ENCODE peak calls at places on chromosome 11, in seven cellular contexts. Z is astrocyte of the spinal cord, Q is foreskin keratinocyte, U is NCI-H226, P is NCI-H748 treated with DMSO at 0.1 percent for 48 hours, H is pancreas, G is osteoblast. B is an unnamed sample.

GRCh38 chr11:10302744-10303557 is 1.9 kb upstream of the ADM start:
- DNase-seq in P (peak; percentile 33), H (peak; percentile 86), G (no peak), U (peak; percentile 65), Q (peak; percentile 52), Z (peak; percentile 73), B (peak; percentile 96)

GRCh38 chr11:848988-849824 is 6.6 kb downstream of the TSPAN4 start:
- DNase-seq in G (peak; percentile 95), H (no peak), P (peak; percentile 33), U (no peak), Z (no peak), Q (no peak), B (no peak)

GRCh38 chr11:134759314-134759713 is 347.3 kb upstream of the B3GAT1 start:
- DNase-seq in G (peak; percentile 66), P (no peak), Z (no peak), H (no peak), U (no peak), Q (no peak), B (no peak)

GRCh38 chr11:123700774-123701173 is 40.7 kb downstream of the ZNF202 start:
- DNase-seq in P (no peak), U (no peak), G (no peak), H (no peak), Q (no peak), Z (no peak), B (no peak)

GRCh38 chr11:35343033-35343598 is 76.2 kb downstream of the SLC1A2 start:
- DNase-seq in P (no peak), G (no peak), Z (no peak), H (no peak), U (no peak), Q (no peak), B (no peak)

GRCh38 chr11:33723238-33723881 is 12.9 kb downstream of the CD59 start:
- DNase-seq in H (no peak), P (no peak), U (peak; percentile 83), Z (peak; percentile 87), Q (peak; percentile 95), G (no peak), B (no peak)

GRCh38 chr11:47399860-47400812 is 8.3 kb upstream of the SLC39A13 start:
- DNase-seq in U (no peak), G (peak; percentile 73), Q (no peak), P (no peak), Z (no peak), H (peak; percentile 47), B (no peak)

GRCh38 chr11:123519055-123519796 is 89.2 kb downstream of the GRAMD1B start:
- DNase-seq in U (no peak), Z (peak; percentile 19), Q (no peak), G (peak; percentile 93), H (no peak), P (no peak), B (no peak)

GRCh38 chr11:116413861-116414260 is 358.9 kb downstream of the BUD13 start:
- DNase-seq in P (peak; percentile 95), U (no peak), Z (no peak), Q (no peak), G (no peak), H (no peak), B (no peak)

GRCh38 chr11:110947100-110947499 is 234.9 kb upstream of the ARHGAP20 start:
- DNase-seq in G (no peak), P (no peak), Q (no peak), U (no peak), H (no peak), Z (no peak), B (no peak)

GRCh38 chr11:72225411-72225951 is 914 bp downstream of the INPPL1 start:
- DNase-seq in P (no peak), H (peak; percentile 16), Z (no peak), G (peak; percentile 74), Q (no peak), U (no peak), B (peak; percentile 45)

GRCh38 chr11:58625826-58626460 is 3.5 kb downstream of the CNTF start:
- DNase-seq in H (no peak), Z (peak; percentile 49), G (no peak), U (peak; percentile 53), Q (peak; percentile 70), P (no peak), B (no peak)

GRCh38 chr11:101617735-101618332 is 34.0 kb upstream of the TRPC6 start:
- DNase-seq in U (peak; percentile 62), P (no peak), Q (peak; percentile 97), G (no peak), H (no peak), Z (peak; percentile 5), B (no peak)

GRCh38 chr11:37946155-37946766 is 1348.2 kb upstream of the RAG2 start:
- DNase-seq in G (no peak), Q (peak; percentile 52), H (no peak), P (no peak), U (peak; percentile 11), Z (peak; percentile 50), B (no peak)

GRCh38 chr11:64868904-64869570 is 9.4 kb downstream of the EHD1 start:
- DNase-seq in Z (peak; percentile 90), H (no peak), P (no peak), U (peak; percentile 100), G (peak; percentile 98), Q (peak; percentile 95), B (no peak)

GRCh38 chr11:19398273-19398672 is 157.5 kb upstream of the E2F8 start:
- DNase-seq in H (no peak), G (no peak), U (no peak), Z (no peak), Q (no peak), P (no peak), B (no peak)

GRCh38 chr11:16770016-16770415 is 31.6 kb downstream of the C11orf58 start:
- DNase-seq in P (no peak), Z (no peak), H (no peak), G (no peak), Q (no peak), U (no peak), B (no peak)

GRCh38 chr11:85740464-85741400 is 54.7 kb upstream of the CCDC89 start:
- DNase-seq in P (no peak), H (no peak), Z (no peak), U (peak; percentile 51), G (no peak), Q (peak; percentile 27), B (no peak)

GRCh38 chr11:10770626-10771254 is 19.7 kb downstream of the CTR9 start:
- DNase-seq in G (no peak), Z (peak; percentile 44), P (no peak), Q (peak; percentile 9), H (no peak), U (no peak), B (peak; percentile 57)

GRCh38 chr11:911031-911889 is 650 bp upstream of the CHID1 start:
- DNase-seq in Q (peak; percentile 30), H (peak; percentile 33), P (no peak), U (no peak), Z (peak; percentile 73), G (peak; percentile 96), B (no peak)

GRCh38 chr11:114284021-114284420 is 12.2 kb upstream of the NNMT start:
- DNase-seq in Q (no peak), H (peak; percentile 22), P (no peak), Z (no peak), G (no peak), U (peak; percentile 65), B (peak; percentile 80)

B was measured in left lobe of liver.